ENCODE peak calls at places on chromosome 17, in ten cellular contexts. D, E, L, F, W, U, J, S, R and H are unnamed samples.

GRCh38 chr17:45837187-45837586 is 7.5 kb upstream of the SPPL2C start:
- DNase-seq in D (no peak), E (no peak), L (no peak), F (no peak), W (no peak), U (no peak), J (no peak), S (no peak), R (no peak), H (no peak)

GRCh38 chr17:37212184-37212583 is 163.6 kb upstream of the C17orf78 start:
- DNase-seq in D (no peak), E (no peak), L (no peak), F (no peak), W (peak; percentile 40), U (no peak), J (no peak), S (no peak), R (no peak), H (no peak)

GRCh38 chr17:44967026-44967906 is 837 bp downstream of the C1QL1 start:
- DNase-seq in D (no peak), E (no peak), L (no peak), F (no peak), W (no peak), U (no peak), J (no peak), S (no peak), R (no peak), H (no peak)

GRCh38 chr17:40371261-40371929 is 6.9 kb upstream of the GJD3 start:
- DNase-seq in D (no peak), E (peak; percentile 44), L (no peak), F (peak; percentile 22), W (peak; percentile 39), U (peak; percentile 38), J (peak; percentile 37), S (no peak), R (no peak), H (no peak)

GRCh38 chr17:48818361-48818841 is 1.4 kb upstream of the TTLL6 start:
- DNase-seq in D (no peak), E (no peak), L (no peak), F (no peak), W (no peak), U (no peak), J (no peak), S (no peak), R (no peak), H (no peak)

GRCh38 chr17:29110372-29110757 is 67.4 kb downstream of the PIPOX start:
- DNase-seq in D (no peak), E (no peak), L (no peak), F (no peak), W (no peak), U (no peak), J (no peak), S (no peak), R (no peak), H (no peak)

GRCh38 chr17:72191901-72192300 is 71.1 kb downstream of the SOX9 start:
- DNase-seq in D (no peak), E (no peak), L (no peak), F (no peak), W (no peak), U (no peak), J (no peak), S (no peak), R (no peak), H (no peak)

GRCh38 chr17:82287849-82288601 is 14.5 kb upstream of the CSNK1D start:
- DNase-seq in D (no peak), E (no peak), L (no peak), F (peak; percentile 50), W (peak; percentile 93), U (no peak), J (peak; percentile 93), S (no peak), R (peak; percentile 75), H (peak; percentile 93)

GRCh38 chr17:64315032-64315490 is 52.0 kb upstream of the TEX2 start:
- DNase-seq in D (peak; percentile 67), E (no peak), L (no peak), F (no peak), W (no peak), U (no peak), J (peak; percentile 89), S (no peak), R (no peak), H (no peak)

GRCh38 chr17:38322156-38322779 is 21.5 kb downstream of the GPR179 start:
- DNase-seq in D (peak; percentile 85), E (peak; percentile 65), L (no peak), F (peak; percentile 37), W (peak; percentile 68), U (peak; percentile 16), J (peak; percentile 84), S (peak; percentile 23), R (no peak), H (no peak)

GRCh38 chr17:44829558-44830358 is at the start of gene GJC1:
- DNase-seq in D (peak; percentile 86), E (peak; percentile 34), L (no peak), F (no peak), W (peak; percentile 84), U (no peak), J (peak; percentile 69), S (peak; percentile 27), R (no peak), H (no peak)

GRCh38 chr17:62760059-62760887 is 47.8 kb downstream of the MARCHF10 start:
- DNase-seq in D (peak; percentile 71), E (no peak), L (no peak), F (no peak), W (peak; percentile 24), U (no peak), J (no peak), S (no peak), R (no peak), H (no peak)

GRCh38 chr17:28968269-28968913 is 17.1 kb upstream of the PHF12 start:
- DNase-seq in D (no peak), E (no peak), L (no peak), F (no peak), W (no peak), U (no peak), J (no peak), S (peak; percentile 24), R (no peak), H (no peak)

GRCh38 chr17:32564325-32564724 is 77.5 kb downstream of the CDK5R1 start:
- DNase-seq in D (no peak), E (no peak), L (no peak), F (peak; percentile 20), W (no peak), U (no peak), J (no peak), S (no peak), R (no peak), H (no peak)

GRCh38 chr17:68437979-68438877 is 19.1 kb downstream of the WIPI1 start:
- DNase-seq in D (no peak), E (peak; percentile 55), L (no peak), F (peak; percentile 37), W (peak; percentile 28), U (peak; percentile 42), J (no peak), S (no peak), R (no peak), H (no peak)

GRCh38 chr17:10295728-10296343 is 77.0 kb downstream of the MYH13 start:
- DNase-seq in D (peak; percentile 82), E (no peak), L (peak; percentile 12), F (peak; percentile 72), W (peak; percentile 45), U (no peak), J (no peak), S (peak; percentile 2), R (no peak), H (no peak)

GRCh38 chr17:10618202-10618635 is 38.9 kb downstream of the MYH3 start:
- DNase-seq in D (peak; percentile 86), E (peak; percentile 83), L (no peak), F (peak; percentile 79), W (peak; percentile 74), U (peak; percentile 9), J (peak; percentile 73), S (peak; percentile 44), R (no peak), H (no peak)

GRCh38 chr17:40369923-40370322 is 5.4 kb upstream of the GJD3 start:
- DNase-seq in D (no peak), E (no peak), L (no peak), F (no peak), W (no peak), U (no peak), J (peak; percentile 44), S (no peak), R (no peak), H (no peak)

GRCh38 chr17:10757067-10757466 is 27.2 kb upstream of the TMEM220 start:
- DNase-seq in D (no peak), E (no peak), L (no peak), F (no peak), W (no peak), U (no peak), J (no peak), S (no peak), R (no peak), H (no peak)

GRCh38 chr17:48608494-48608834 is 2.4 kb downstream of the HOXB7 start:
- DNase-seq in D (no peak), E (no peak), L (no peak), F (no peak), W (no peak), U (no peak), J (no peak), S (no peak), R (no peak), H (no peak)

GRCh38 chr17:74512624-74513084 is 18.6 kb downstream of the CD300LB start:
- DNase-seq in D (no peak), E (no peak), L (peak; percentile 65), F (no peak), W (peak; percentile 8), U (no peak), J (no peak), S (no peak), R (no peak), H (no peak)

GRCh38 chr17:67441052-67441738 is 64.1 kb downstream of the PITPNC1 start:
- DNase-seq in D (peak; percentile 66), E (peak; percentile 11), L (no peak), F (no peak), W (peak; percentile 93), U (peak; percentile 77), J (peak; percentile 18), S (no peak), R (peak; percentile 11), H (no peak)

GRCh38 chr17:76492250-76492988 is 8.8 kb downstream of the RHBDF2 start:
- DNase-seq in D (no peak), E (no peak), L (no peak), F (peak; percentile 71), W (no peak), U (peak; percentile 16), J (no peak), S (no peak), R (no peak), H (no peak)